ENCODE peak calls at places on chromosomes 1 and 21, in seven cellular contexts. F, G, O, J, U, L and R are unnamed samples.

GRCh38 chr1:212518188-212518951 is 85.7 kb downstream of the NENF start:
- DNase-seq in J (no peak), L (no peak), G (peak), U (no peak), O (no peak), F (peak), R (no peak)

GRCh38 chr1:3654549-3655281 is 2.4 kb downstream of the TP73 start:
- DNase-seq in F (no peak), U (no peak), L (no peak), O (no peak), G (no peak), J (no peak), R (no peak)

GRCh38 chr1:2632561-2633361 is at the start of gene MMEL1:
- DNase-seq in U (no peak), O (no peak), J (no peak), L (no peak), G (no peak), F (no peak), R (no peak)

GRCh38 chr1:50105430-50105829 is 3.3 kb upstream of the ELAVL4 start:
- DNase-seq in U (no peak), J (no peak), G (no peak), O (no peak), L (peak), F (no peak), R (no peak)

GRCh38 chr1:157773723-157774350 is 3.1 kb downstream of the FCRL2 start:
- DNase-seq in F (no peak), L (peak), O (no peak), G (no peak), U (no peak), J (peak), R (no peak)

GRCh38 chr21:42939581-42940413 is 14.4 kb upstream of the ERVH48-1 start:
- DNase-seq in L (no peak), O (no peak), F (peak), J (no peak), G (peak), U (peak), R (no peak)

GRCh38 chr21:46538851-46539666 is 65.8 kb downstream of the S100B start:
- DNase-seq in F (no peak), O (no peak), U (no peak), L (no peak), G (no peak), J (no peak), R (no peak)

GRCh38 chr1:64215576-64215975 is 12.2 kb downstream of the UBE2U start:
- DNase-seq in L (no peak), O (no peak), F (no peak), U (no peak), G (no peak), J (no peak), R (no peak)

GRCh38 chr1:245055752-245056151 is 99.0 kb upstream of the KIF26B start:
- DNase-seq in J (no peak), U (no peak), F (no peak), O (no peak), G (no peak), L (no peak), R (no peak)

GRCh38 chr1:59595774-59596173 is 219.0 kb upstream of the HOOK1 start:
- DNase-seq in L (no peak), O (no peak), U (peak), J (no peak), F (no peak), G (peak), R (no peak)

GRCh38 chr1:15741183-15741850 is 982 bp upstream of the TMEM82 start:
- DNase-seq in G (peak), F (peak), U (peak), L (peak), O (no peak), J (peak), R (peak)

GRCh38 chr1:85182700-85183099 is 18.1 kb downstream of the SYDE2 start:
- DNase-seq in J (no peak), L (no peak), U (no peak), G (no peak), O (no peak), F (no peak), R (no peak)

GRCh38 chr1:230636575-230637163 is 5.6 kb upstream of the COG2 start:
- DNase-seq in F (no peak), O (no peak), L (no peak), J (no peak), U (no peak), G (no peak), R (no peak)

GRCh38 chr1:196464545-196464944 is 143.7 kb downstream of the KCNT2 start:
- DNase-seq in G (peak), F (no peak), J (no peak), U (peak), O (no peak), L (no peak), R (no peak)

GRCh38 chr1:89352421-89352820 is 11.4 kb upstream of the GBP6 start:
- DNase-seq in F (no peak), O (no peak), G (no peak), U (no peak), L (no peak), J (no peak), R (no peak)

GRCh38 chr1:24442764-24443163 is 27.2 kb downstream of the NIPAL3 start:
- DNase-seq in U (no peak), J (no peak), F (no peak), G (peak), L (no peak), O (no peak), R (no peak)

GRCh38 chr1:27349784-27350672 is 8.2 kb downstream of the SYTL1 start:
- DNase-seq in F (peak), J (no peak), G (peak), L (no peak), U (peak), O (no peak), R (no peak)

GRCh38 chr1:209895709-209896108 is 42.3 kb upstream of the SYT14 start:
- DNase-seq in O (no peak), G (peak), F (no peak), U (peak), L (no peak), J (no peak), R (no peak)
- H3K4me2 ChIP-seq in O (no peak), G (no peak), F (no peak), U (no peak), L (no peak), J (no peak), R (no peak)

DNA sequence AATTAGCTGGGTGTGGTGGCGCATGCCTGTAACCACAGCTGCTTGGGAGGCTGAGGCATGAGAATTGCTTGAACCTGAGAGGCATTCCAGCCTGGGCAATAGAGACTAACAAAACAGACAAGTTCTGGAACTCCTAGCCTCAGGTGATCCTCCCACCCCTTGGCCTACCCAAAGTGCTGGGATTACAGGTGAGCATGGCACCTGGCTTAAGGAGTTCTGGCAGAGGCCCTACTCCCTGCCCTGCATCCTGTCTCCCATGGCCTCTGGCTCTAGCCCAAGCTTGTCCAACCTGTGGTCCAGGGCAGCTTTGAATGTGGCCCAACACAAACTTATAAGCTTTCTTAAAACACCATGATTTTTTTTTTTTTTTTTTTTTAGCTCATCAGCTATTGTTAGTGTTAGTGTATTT is 20.4 kb downstream of the TOMM20 start:
- DNase-seq in J (no peak), O (no peak), U (no peak), F (no peak), L (no peak), G (no peak), R (no peak)
- TF ChIP-seq POLR2A in J (peak), O (peak), U (no peak), F (no peak), L (peak), G (no peak), R (no peak)

GRCh38 chr1:168498159-168498609 is 45.6 kb downstream of the XCL2 start:
- DNase-seq in U (no peak), G (peak), L (no peak), J (no peak), O (no peak), F (no peak), R (no peak)
- H3K4me2 ChIP-seq in U (no peak), G (peak), L (no peak), J (no peak), O (no peak), F (no peak), R (no peak)

GRCh38 chr1:151284013-151284577 is 2.0 kb downstream of the ZNF687 start:
- DNase-seq in U (no peak), L (no peak), J (no peak), G (no peak), O (no peak), F (no peak), R (no peak)

GRCh38 chr1:151282883-151283725 is 1.0 kb downstream of the ZNF687 start:
- DNase-seq in F (peak), O (no peak), L (peak), G (no peak), U (peak), J (no peak), R (no peak)

GRCh38 chr1:151281225-151281968 is 702 bp upstream of the ZNF687 start:
- DNase-seq in O (peak), F (peak), L (peak), G (peak), U (peak), J (peak), R (peak)

GRCh38 chr1:151286619-151287340 is 4.7 kb downstream of the ZNF687 start:
- DNase-seq in L (no peak), G (no peak), U (no peak), F (no peak), O (no peak), J (no peak), R (no peak)

GRCh38 chr1:151281969-151282882 is at the start of gene ZNF687:
- DNase-seq in O (peak), U (peak), J (peak), L (peak), F (peak), G (peak), R (peak)
- TF ChIP-seq POLR2A in O (peak), U (peak), J (no peak), L (peak), F (peak), G (peak), R (peak)

GRCh38 chr1:169089776-169090175 is 16.7 kb upstream of the ATP1B1 start:
- DNase-seq in F (no peak), J (no peak), O (no peak), G (no peak), L (no peak), U (no peak), R (no peak)
- H3K4me2 ChIP-seq in F (no peak), J (no peak), O (no peak), G (no peak), L (no peak), U (no peak), R (no peak)

DNA sequence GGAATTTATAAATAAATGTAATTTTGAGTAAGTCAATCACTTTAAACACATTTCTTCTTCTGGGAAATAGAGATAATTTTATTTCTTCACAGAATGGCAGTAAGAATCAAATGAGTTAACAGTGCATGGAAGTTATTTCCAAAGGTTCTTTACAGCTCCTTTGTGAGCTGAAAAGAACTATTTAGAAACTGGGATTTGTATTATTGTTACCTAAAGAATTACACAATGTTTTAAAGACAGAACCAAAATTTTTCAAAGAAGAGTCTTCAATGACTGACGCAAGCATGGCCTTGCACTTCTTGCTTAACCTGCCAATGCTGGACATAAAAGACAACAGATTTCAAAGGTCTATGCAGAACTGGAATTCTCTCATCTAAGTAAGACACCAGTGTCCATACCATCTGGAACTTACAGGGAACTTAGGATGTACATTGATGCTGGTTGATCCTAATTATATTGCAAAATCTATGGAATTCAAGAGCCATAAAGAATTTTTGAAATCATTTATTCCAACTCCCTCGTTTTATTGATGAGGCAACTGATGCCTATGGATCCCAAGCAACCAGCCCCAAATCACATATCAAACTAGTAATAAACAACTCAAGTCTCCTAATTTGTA is 2.7 kb downstream of the COLGALT2 start:
- DNase-seq in L (no peak), U (no peak), O (no peak), G (no peak), J (no peak), F (no peak), R (no peak)
- TF ChIP-seq POLR2A in L (no peak), U (no peak), O (no peak), G (no peak), J (no peak), F (no peak), R (no peak)